ENCODE peak calls at places on chromosomes 7 and 10, in ten cellular contexts. One of them, this sample, is unnamed.
A peak's percentile ranks its signal among the peaks of the same experiment; 100 is the strongest.

GRCh38 chr7:47211467-47212121 is 370.3 kb downstream of the TNS3 start:
- DNase-seq in IMR-90: no peak
- DNase-seq in tibial artery: no peak
- DNase-seq in GM12865: peak; percentile 39
- DNase-seq in heart right ventricle: no peak
- DNase-seq in prostate gland: no peak
- DNase-seq in MCF 10A: no peak
- DNase-seq in PC-9: peak; percentile 37
- DNase-seq in upper lobe of right lung: no peak
- DNase-seq in kidney epithelial cell: no peak
- DNase-seq in this sample: no peak

GRCh38 chr7:118473271-118473670 is 248.8 kb downstream of the ANKRD7 start:
- DNase-seq in PC-9: no peak
- DNase-seq in tibial artery: no peak
- DNase-seq in heart right ventricle: no peak
- DNase-seq in upper lobe of right lung: no peak
- DNase-seq in IMR-90: no peak
- DNase-seq in MCF 10A: no peak
- DNase-seq in prostate gland: no peak
- DNase-seq in kidney epithelial cell: no peak
- DNase-seq in GM12865: no peak
- DNase-seq in this sample: no peak

GRCh38 chr7:103714377-103714927 is 268.4 kb upstream of the SLC26A5 start:
- DNase-seq in heart right ventricle: no peak
- DNase-seq in prostate gland: no peak
- DNase-seq in PC-9: no peak
- DNase-seq in IMR-90: no peak
- DNase-seq in MCF 10A: no peak
- DNase-seq in upper lobe of right lung: no peak
- DNase-seq in kidney epithelial cell: no peak
- DNase-seq in GM12865: no peak
- DNase-seq in tibial artery: no peak
- DNase-seq in this sample: no peak

GRCh38 chr7:6615853-6616555 is 594 bp downstream of the ZNF853 start:
- DNase-seq in PC-9: peak; percentile 69
- DNase-seq in MCF 10A: no peak
- DNase-seq in GM12865: no peak
- DNase-seq in tibial artery: no peak
- DNase-seq in prostate gland: no peak
- DNase-seq in upper lobe of right lung: no peak
- DNase-seq in IMR-90: no peak
- DNase-seq in heart right ventricle: no peak
- DNase-seq in kidney epithelial cell: no peak
- DNase-seq in this sample: no peak

GRCh38 chr10:86206216-86206615 is 160.4 kb downstream of the GRID1 start:
- DNase-seq in prostate gland: no peak
- DNase-seq in PC-9: no peak
- DNase-seq in upper lobe of right lung: peak; percentile 54
- DNase-seq in GM12865: no peak
- DNase-seq in IMR-90: no peak
- DNase-seq in tibial artery: no peak
- DNase-seq in heart right ventricle: no peak
- DNase-seq in kidney epithelial cell: no peak
- DNase-seq in MCF 10A: no peak
- DNase-seq in this sample: no peak

GRCh38 chr10:13056461-13057077 is 43.4 kb upstream of the OPTN start:
- DNase-seq in tibial artery: no peak
- DNase-seq in kidney epithelial cell: no peak
- DNase-seq in heart right ventricle: no peak
- DNase-seq in prostate gland: no peak
- DNase-seq in PC-9: peak; percentile 3
- DNase-seq in upper lobe of right lung: no peak
- DNase-seq in GM12865: no peak
- DNase-seq in MCF 10A: peak; percentile 41
- DNase-seq in IMR-90: peak; percentile 16
- DNase-seq in this sample: no peak

GRCh38 chr10:17061418-17061817 is 68.2 kb downstream of the CUBN start:
- DNase-seq in MCF 10A: no peak
- DNase-seq in GM12865: no peak
- DNase-seq in PC-9: no peak
- DNase-seq in heart right ventricle: no peak
- DNase-seq in prostate gland: no peak
- DNase-seq in IMR-90: peak; percentile 49
- DNase-seq in tibial artery: no peak
- DNase-seq in upper lobe of right lung: no peak
- DNase-seq in kidney epithelial cell: no peak
- DNase-seq in this sample: no peak

GRCh38 chr7:33152087-33152486 is 22.7 kb downstream of the BBS9 start:
- DNase-seq in MCF 10A: no peak
- DNase-seq in tibial artery: no peak
- DNase-seq in kidney epithelial cell: no peak
- DNase-seq in upper lobe of right lung: no peak
- DNase-seq in IMR-90: no peak
- DNase-seq in PC-9: no peak
- DNase-seq in prostate gland: no peak
- DNase-seq in heart right ventricle: no peak
- DNase-seq in GM12865: no peak
- DNase-seq in this sample: no peak

GRCh38 chr7:24835643-24836042 is 78.4 kb upstream of the GSDME start:
- DNase-seq in heart right ventricle: no peak
- DNase-seq in upper lobe of right lung: no peak
- DNase-seq in IMR-90: no peak
- DNase-seq in kidney epithelial cell: no peak
- DNase-seq in MCF 10A: no peak
- DNase-seq in prostate gland: no peak
- DNase-seq in tibial artery: no peak
- DNase-seq in GM12865: no peak
- DNase-seq in PC-9: no peak
- DNase-seq in this sample: no peak

GRCh38 chr10:30637881-30638467 is 8.4 kb upstream of the LYZL2 start:
- DNase-seq in PC-9: peak; percentile 46
- DNase-seq in upper lobe of right lung: no peak
- DNase-seq in heart right ventricle: no peak
- DNase-seq in kidney epithelial cell: peak; percentile 91
- DNase-seq in tibial artery: no peak
- DNase-seq in prostate gland: no peak
- DNase-seq in MCF 10A: peak; percentile 89
- DNase-seq in IMR-90: peak; percentile 96
- DNase-seq in GM12865: no peak
- DNase-seq in this sample: peak; percentile 66

GRCh38 chr7:499853-500485 is 19.7 kb downstream of the PDGFA start:
- DNase-seq in PC-9: no peak
- DNase-seq in kidney epithelial cell: no peak
- DNase-seq in prostate gland: no peak
- DNase-seq in upper lobe of right lung: peak; percentile 61
- DNase-seq in heart right ventricle: no peak
- DNase-seq in MCF 10A: no peak
- DNase-seq in tibial artery: no peak
- DNase-seq in IMR-90: no peak
- DNase-seq in GM12865: no peak
- DNase-seq in this sample: no peak

GRCh38 chr10:6123467-6124042 is 34.7 kb downstream of the RBM17 start:
- DNase-seq in prostate gland: no peak
- DNase-seq in MCF 10A: no peak
- DNase-seq in IMR-90: peak; percentile 27
- DNase-seq in heart right ventricle: no peak
- DNase-seq in tibial artery: no peak
- DNase-seq in GM12865: peak; percentile 74
- DNase-seq in PC-9: no peak
- DNase-seq in upper lobe of right lung: no peak
- DNase-seq in kidney epithelial cell: no peak
- DNase-seq in this sample: no peak

GRCh38 chr7:34011711-34012110 is 106.4 kb downstream of the BMPER start:
- DNase-seq in heart right ventricle: no peak
- DNase-seq in GM12865: no peak
- DNase-seq in upper lobe of right lung: no peak
- DNase-seq in MCF 10A: no peak
- DNase-seq in tibial artery: no peak
- DNase-seq in prostate gland: no peak
- DNase-seq in kidney epithelial cell: no peak
- DNase-seq in IMR-90: no peak
- DNase-seq in PC-9: no peak
- DNase-seq in this sample: no peak

GRCh38 chr7:55951637-55952351 is at the start of gene MRPS17:
- DNase-seq in upper lobe of right lung: peak; percentile 97
- DNase-seq in prostate gland: peak; percentile 88
- DNase-seq in IMR-90: peak; percentile 79
- DNase-seq in heart right ventricle: peak; percentile 92
- DNase-seq in MCF 10A: peak; percentile 89
- DNase-seq in tibial artery: peak; percentile 86
- DNase-seq in GM12865: peak; percentile 94
- DNase-seq in kidney epithelial cell: peak; percentile 59
- DNase-seq in PC-9: peak; percentile 99
- DNase-seq in this sample: peak; percentile 37

DNA sequence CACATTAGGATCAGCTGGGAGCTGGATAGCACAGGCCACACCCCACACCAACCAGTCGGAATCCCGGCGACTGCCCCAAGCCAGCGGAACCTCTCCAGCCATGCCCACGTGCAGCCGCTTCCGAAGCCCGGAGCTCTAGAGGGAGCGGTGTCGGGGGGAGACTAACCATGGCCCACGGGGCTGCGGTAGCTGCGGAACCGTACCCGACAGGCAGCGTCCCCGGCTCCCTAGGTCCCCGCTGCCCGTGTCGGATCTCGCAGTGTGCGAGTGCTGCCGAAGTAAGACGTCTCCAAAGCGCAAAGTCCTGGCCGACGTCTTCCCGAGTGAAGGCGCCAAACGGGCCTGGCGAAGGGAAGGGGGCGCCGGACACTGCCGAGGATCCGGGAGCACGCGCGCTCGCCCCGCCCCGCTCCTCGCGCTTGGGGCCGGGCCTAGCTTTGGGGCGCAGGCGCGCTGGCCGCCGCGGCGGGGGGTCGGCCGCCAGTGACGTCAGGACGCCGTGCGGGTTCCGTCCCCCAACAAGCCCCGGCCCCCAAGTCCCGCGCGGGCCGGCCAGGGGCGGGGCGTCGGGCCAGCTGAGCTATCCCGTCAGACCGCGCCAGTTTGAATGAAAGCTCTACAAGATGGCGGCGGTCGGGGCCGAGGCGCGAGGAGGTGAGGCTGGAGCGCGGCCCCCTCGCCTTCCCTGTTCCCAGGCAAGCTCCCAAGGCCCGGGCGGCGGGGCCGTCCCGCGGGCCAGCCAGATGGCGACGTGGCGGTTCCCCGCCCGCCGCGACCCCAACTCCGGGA is at the start of gene SUV39H2:
- DNase-seq in upper lobe of right lung: peak; percentile 98
- DNase-seq in tibial artery: peak; percentile 94
- DNase-seq in prostate gland: peak; percentile 96
- DNase-seq in heart right ventricle: peak; percentile 94
- DNase-seq in IMR-90: peak; percentile 91
- DNase-seq in MCF 10A: peak; percentile 95
- DNase-seq in kidney epithelial cell: peak; percentile 71
- DNase-seq in PC-9: peak; percentile 96
- DNase-seq in GM12865: peak; percentile 98
- DNase-seq in this sample: peak; percentile 23
- TF ChIP-seq CTCF in upper lobe of right lung: no peak
- TF ChIP-seq CTCF in tibial artery: no peak
- TF ChIP-seq CTCF in prostate gland: no peak
- TF ChIP-seq CTCF in heart right ventricle: no peak
- TF ChIP-seq CTCF in IMR-90: peak; percentile 1
- TF ChIP-seq CTCF in MCF 10A: no peak
- TF ChIP-seq CTCF in kidney epithelial cell: peak; percentile 5
- TF ChIP-seq CTCF in PC-9: no peak
- TF ChIP-seq CTCF in GM12865: no peak
- TF ChIP-seq CTCF in this sample: no peak

DNA sequence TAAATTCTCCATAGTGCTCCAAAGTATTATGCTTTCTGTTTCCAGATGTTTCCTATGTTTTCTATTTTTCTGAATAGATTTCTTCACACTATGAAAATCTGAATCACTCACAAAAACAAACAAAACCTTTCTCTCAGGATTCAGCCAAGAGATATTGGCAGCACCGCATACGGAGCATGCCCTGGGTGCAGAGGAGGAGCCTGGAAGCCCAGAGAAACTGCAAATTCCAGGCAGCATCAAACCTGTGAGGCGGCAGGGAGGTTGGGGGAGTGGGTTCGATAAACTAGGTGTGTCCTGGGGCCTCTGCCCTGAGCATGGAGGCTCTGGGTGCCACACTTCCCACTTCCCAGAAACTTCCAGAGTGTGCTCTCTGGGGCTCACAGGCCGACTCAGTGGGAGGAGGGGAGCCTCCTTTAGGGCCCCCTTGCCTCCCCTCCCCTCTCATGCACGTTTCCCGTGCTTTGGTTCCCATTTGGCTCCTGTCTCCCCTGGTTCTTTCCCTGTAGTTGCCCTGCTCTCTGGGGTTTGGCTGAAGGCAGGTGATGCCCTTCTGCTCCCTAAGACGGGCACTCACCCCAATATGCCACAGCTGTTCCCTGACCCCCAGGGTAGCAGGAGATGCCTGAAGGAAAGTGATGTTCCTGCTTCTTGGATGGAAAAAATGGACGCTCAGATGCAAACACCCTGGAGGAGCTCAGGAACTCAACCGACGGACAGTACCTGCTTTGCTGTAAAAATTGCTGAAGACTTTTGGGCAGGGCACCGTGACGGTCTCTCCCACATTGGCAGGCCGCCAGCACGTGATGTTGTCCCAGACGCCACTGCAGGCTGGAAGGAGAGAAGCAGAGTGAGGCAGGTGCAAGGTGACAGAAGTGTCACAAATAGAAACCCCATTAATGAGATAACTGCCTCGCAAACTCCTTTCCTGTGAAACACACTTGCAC is 35.3 kb downstream of the VIPR2 start:
- DNase-seq in heart right ventricle: no peak
- DNase-seq in kidney epithelial cell: no peak
- DNase-seq in MCF 10A: peak; percentile 43
- DNase-seq in PC-9: no peak
- DNase-seq in tibial artery: no peak
- DNase-seq in upper lobe of right lung: peak; percentile 38
- DNase-seq in prostate gland: no peak
- DNase-seq in IMR-90: no peak
- DNase-seq in GM12865: no peak
- DNase-seq in this sample: no peak
- TF ChIP-seq CTCF in heart right ventricle: no peak
- TF ChIP-seq CTCF in kidney epithelial cell: no peak
- TF ChIP-seq CTCF in MCF 10A: no peak
- TF ChIP-seq CTCF in PC-9: no peak
- TF ChIP-seq CTCF in tibial artery: no peak
- TF ChIP-seq CTCF in upper lobe of right lung: no peak
- TF ChIP-seq CTCF in prostate gland: no peak
- TF ChIP-seq CTCF in IMR-90: no peak
- TF ChIP-seq CTCF in GM12865: no peak
- TF ChIP-seq CTCF in this sample: no peak

GRCh38 chr10:83917519-83918506 is 221.5 kb upstream of the GHITM start:
- DNase-seq in heart right ventricle: no peak
- DNase-seq in PC-9: no peak
- DNase-seq in GM12865: peak; percentile 71
- DNase-seq in kidney epithelial cell: no peak
- DNase-seq in IMR-90: no peak
- DNase-seq in tibial artery: peak; percentile 42
- DNase-seq in MCF 10A: no peak
- DNase-seq in upper lobe of right lung: peak; percentile 69
- DNase-seq in prostate gland: no peak
- DNase-seq in this sample: no peak
- TF ChIP-seq CTCF in heart right ventricle: no peak
- TF ChIP-seq CTCF in PC-9: no peak
- TF ChIP-seq CTCF in GM12865: peak; percentile 39
- TF ChIP-seq CTCF in kidney epithelial cell: peak; percentile 44
- TF ChIP-seq CTCF in IMR-90: no peak
- TF ChIP-seq CTCF in tibial artery: no peak
- TF ChIP-seq CTCF in MCF 10A: no peak
- TF ChIP-seq CTCF in upper lobe of right lung: peak; percentile 37
- TF ChIP-seq CTCF in prostate gland: no peak
- TF ChIP-seq CTCF in this sample: peak; percentile 47

GRCh38 chr10:88131561-88132139 is 268.2 kb downstream of the PTEN start:
- DNase-seq in GM12865: no peak
- DNase-seq in IMR-90: no peak
- DNase-seq in tibial artery: no peak
- DNase-seq in kidney epithelial cell: no peak
- DNase-seq in heart right ventricle: peak; percentile 34
- DNase-seq in PC-9: peak; percentile 78
- DNase-seq in prostate gland: peak; percentile 96
- DNase-seq in upper lobe of right lung: peak; percentile 72
- DNase-seq in MCF 10A: peak; percentile 98
- DNase-seq in this sample: no peak
- TF ChIP-seq CTCF in GM12865: no peak
- TF ChIP-seq CTCF in IMR-90: no peak
- TF ChIP-seq CTCF in tibial artery: peak; percentile 42
- TF ChIP-seq CTCF in kidney epithelial cell: no peak
- TF ChIP-seq CTCF in heart right ventricle: no peak
- TF ChIP-seq CTCF in PC-9: no peak
- TF ChIP-seq CTCF in prostate gland: no peak
- TF ChIP-seq CTCF in upper lobe of right lung: no peak
- TF ChIP-seq CTCF in MCF 10A: peak; percentile 19
- TF ChIP-seq CTCF in this sample: no peak

This sample was measured in epithelial cell of proximal tubule.